ENCODE peak calls at places on chromosome 1, in ten cellular contexts. One of them, this sample, is unnamed. For H3K36me3, the result is how much of the 10 kb centered on the place peaks cover.

GRCh38 chr1:228905579-228905978 is 170.3 kb downstream of the RHOU start:
- DNase-seq in cardiac muscle cell: peak
- DNase-seq in stomach: no peak
- DNase-seq in fibroblast of lung: peak
- DNase-seq in heart right ventricle: no peak
- DNase-seq in hepatocyte: no peak
- DNase-seq in right lobe of liver: no peak
- DNase-seq in OCI-LY7: no peak
- DNase-seq in heart left ventricle: no peak
- DNase-seq in neural progenitor cell: no peak
- DNase-seq in this sample: no peak

GRCh38 chr1:236727521-236727920 is 41.2 kb downstream of the ACTN2 start:
- DNase-seq in cardiac muscle cell: no peak
- DNase-seq in stomach: no peak
- DNase-seq in fibroblast of lung: no peak
- DNase-seq in heart right ventricle: peak
- DNase-seq in hepatocyte: no peak
- DNase-seq in right lobe of liver: no peak
- DNase-seq in OCI-LY7: no peak
- DNase-seq in heart left ventricle: no peak
- DNase-seq in neural progenitor cell: no peak
- DNase-seq in this sample: no peak

GRCh38 chr1:114088392-114089299 is 65.0 kb downstream of the SYT6 start:
- DNase-seq in cardiac muscle cell: no peak
- DNase-seq in stomach: no peak
- DNase-seq in fibroblast of lung: no peak
- DNase-seq in heart right ventricle: no peak
- DNase-seq in hepatocyte: no peak
- DNase-seq in right lobe of liver: no peak
- DNase-seq in OCI-LY7: no peak
- DNase-seq in heart left ventricle: no peak
- DNase-seq in neural progenitor cell: no peak
- DNase-seq in this sample: no peak

GRCh38 chr1:236536540-236536939 is 12.8 kb downstream of the LGALS8 start:
- DNase-seq in cardiac muscle cell: no peak
- DNase-seq in stomach: no peak
- DNase-seq in fibroblast of lung: no peak
- DNase-seq in heart right ventricle: no peak
- DNase-seq in hepatocyte: no peak
- DNase-seq in right lobe of liver: no peak
- DNase-seq in OCI-LY7: no peak
- DNase-seq in heart left ventricle: no peak
- DNase-seq in neural progenitor cell: no peak
- DNase-seq in this sample: no peak

GRCh38 chr1:47578026-47578861 is 140.4 kb downstream of the FOXD2 start:
- DNase-seq in cardiac muscle cell: no peak
- DNase-seq in stomach: no peak
- DNase-seq in fibroblast of lung: peak
- DNase-seq in heart right ventricle: peak
- DNase-seq in hepatocyte: peak
- DNase-seq in right lobe of liver: no peak
- DNase-seq in OCI-LY7: no peak
- DNase-seq in heart left ventricle: no peak
- DNase-seq in neural progenitor cell: no peak
- DNase-seq in this sample: no peak

GRCh38 chr1:93042134-93042821 is 36.8 kb upstream of the MTF2 start:
- DNase-seq in cardiac muscle cell: no peak
- DNase-seq in stomach: no peak
- DNase-seq in fibroblast of lung: no peak
- DNase-seq in heart right ventricle: no peak
- DNase-seq in hepatocyte: peak
- DNase-seq in right lobe of liver: no peak
- DNase-seq in OCI-LY7: peak
- DNase-seq in heart left ventricle: no peak
- DNase-seq in neural progenitor cell: no peak
- DNase-seq in this sample: no peak

GRCh38 chr1:48644950-48645605 is 131.6 kb downstream of the BEND5 start:
- DNase-seq in cardiac muscle cell: no peak
- DNase-seq in stomach: no peak
- DNase-seq in fibroblast of lung: no peak
- DNase-seq in heart right ventricle: no peak
- DNase-seq in hepatocyte: no peak
- DNase-seq in right lobe of liver: no peak
- DNase-seq in OCI-LY7: no peak
- DNase-seq in heart left ventricle: no peak
- DNase-seq in neural progenitor cell: peak
- DNase-seq in this sample: peak

GRCh38 chr1:229714964-229715603 is 89.0 kb downstream of the URB2 start:
- DNase-seq in cardiac muscle cell: peak
- DNase-seq in stomach: peak
- DNase-seq in fibroblast of lung: no peak
- DNase-seq in heart right ventricle: no peak
- DNase-seq in hepatocyte: no peak
- DNase-seq in right lobe of liver: no peak
- DNase-seq in OCI-LY7: peak
- DNase-seq in heart left ventricle: peak
- DNase-seq in neural progenitor cell: peak
- DNase-seq in this sample: no peak

GRCh38 chr1:188429385-188429784 is 1600.6 kb downstream of the PLA2G4A start:
- DNase-seq in cardiac muscle cell: peak
- DNase-seq in stomach: no peak
- DNase-seq in fibroblast of lung: peak
- DNase-seq in heart right ventricle: no peak
- DNase-seq in hepatocyte: no peak
- DNase-seq in right lobe of liver: no peak
- DNase-seq in OCI-LY7: no peak
- DNase-seq in heart left ventricle: no peak
- DNase-seq in neural progenitor cell: no peak
- DNase-seq in this sample: no peak

GRCh38 chr1:8443558-8444194 is 125.8 kb downstream of the SLC45A1 start:
- DNase-seq in cardiac muscle cell: peak
- DNase-seq in stomach: no peak
- DNase-seq in fibroblast of lung: peak
- DNase-seq in heart right ventricle: peak
- DNase-seq in hepatocyte: no peak
- DNase-seq in right lobe of liver: no peak
- DNase-seq in OCI-LY7: no peak
- DNase-seq in heart left ventricle: no peak
- DNase-seq in neural progenitor cell: peak
- DNase-seq in this sample: no peak

GRCh38 chr1:156684227-156684782 is 7.1 kb upstream of the NES start:
- DNase-seq in cardiac muscle cell: peak
- DNase-seq in stomach: no peak
- DNase-seq in fibroblast of lung: no peak
- DNase-seq in heart right ventricle: no peak
- DNase-seq in hepatocyte: no peak
- DNase-seq in right lobe of liver: no peak
- DNase-seq in OCI-LY7: no peak
- DNase-seq in heart left ventricle: no peak
- DNase-seq in neural progenitor cell: no peak
- DNase-seq in this sample: no peak

GRCh38 chr1:204565617-204566582 is 49.7 kb downstream of the MDM4 start:
- DNase-seq in cardiac muscle cell: peak
- DNase-seq in stomach: peak
- DNase-seq in fibroblast of lung: peak
- DNase-seq in heart right ventricle: peak
- DNase-seq in hepatocyte: peak
- DNase-seq in right lobe of liver: no peak
- DNase-seq in OCI-LY7: peak
- DNase-seq in heart left ventricle: no peak
- DNase-seq in neural progenitor cell: peak
- DNase-seq in this sample: peak

GRCh38 chr1:66274634-66275033 is 259.3 kb upstream of the SGIP1 start:
- DNase-seq in cardiac muscle cell: no peak
- DNase-seq in stomach: no peak
- DNase-seq in fibroblast of lung: peak
- DNase-seq in heart right ventricle: no peak
- DNase-seq in hepatocyte: no peak
- DNase-seq in right lobe of liver: no peak
- DNase-seq in OCI-LY7: no peak
- DNase-seq in heart left ventricle: no peak
- DNase-seq in neural progenitor cell: no peak
- DNase-seq in this sample: no peak

GRCh38 chr1:221793439-221794078 is 51.7 kb upstream of the DUSP10 start:
- DNase-seq in cardiac muscle cell: no peak
- DNase-seq in stomach: no peak
- DNase-seq in fibroblast of lung: no peak
- DNase-seq in heart right ventricle: no peak
- DNase-seq in hepatocyte: no peak
- DNase-seq in right lobe of liver: no peak
- DNase-seq in OCI-LY7: no peak
- DNase-seq in heart left ventricle: no peak
- DNase-seq in neural progenitor cell: no peak
- DNase-seq in this sample: no peak

GRCh38 chr1:228340686-228341449 is 65.8 kb downstream of the TRIM11 start:
- DNase-seq in cardiac muscle cell: peak
- DNase-seq in stomach: no peak
- DNase-seq in fibroblast of lung: peak
- DNase-seq in heart right ventricle: no peak
- DNase-seq in hepatocyte: no peak
- DNase-seq in right lobe of liver: peak
- DNase-seq in OCI-LY7: peak
- DNase-seq in heart left ventricle: peak
- DNase-seq in neural progenitor cell: peak
- DNase-seq in this sample: peak

GRCh38 chr1:96236156-96236739 is 485.3 kb upstream of the PTBP2 start:
- DNase-seq in cardiac muscle cell: peak
- DNase-seq in stomach: peak
- DNase-seq in fibroblast of lung: peak
- DNase-seq in heart right ventricle: peak
- DNase-seq in hepatocyte: peak
- DNase-seq in right lobe of liver: no peak
- DNase-seq in OCI-LY7: peak
- DNase-seq in heart left ventricle: no peak
- DNase-seq in neural progenitor cell: peak
- DNase-seq in this sample: peak

GRCh38 chr1:91679446-91679845 is 178.8 kb downstream of the CDC7 start:
- DNase-seq in cardiac muscle cell: no peak
- DNase-seq in stomach: no peak
- DNase-seq in fibroblast of lung: no peak
- DNase-seq in heart right ventricle: no peak
- DNase-seq in hepatocyte: no peak
- DNase-seq in right lobe of liver: no peak
- DNase-seq in OCI-LY7: no peak
- DNase-seq in heart left ventricle: no peak
- DNase-seq in neural progenitor cell: no peak
- DNase-seq in this sample: no peak

GRCh38 chr1:9027307-9027706 is 1.1 kb upstream of the SLC2A7 start:
- DNase-seq in cardiac muscle cell: no peak
- DNase-seq in stomach: no peak
- DNase-seq in fibroblast of lung: no peak
- DNase-seq in heart right ventricle: no peak
- DNase-seq in hepatocyte: no peak
- DNase-seq in right lobe of liver: no peak
- DNase-seq in OCI-LY7: no peak
- DNase-seq in heart left ventricle: no peak
- DNase-seq in neural progenitor cell: no peak
- DNase-seq in this sample: no peak

GRCh38 chr1:31811605-31812004 is 4.2 kb downstream of the SPOCD1 start:
- DNase-seq in cardiac muscle cell: peak
- DNase-seq in stomach: no peak
- DNase-seq in fibroblast of lung: peak
- DNase-seq in heart right ventricle: no peak
- DNase-seq in hepatocyte: peak
- DNase-seq in right lobe of liver: peak
- DNase-seq in OCI-LY7: no peak
- DNase-seq in heart left ventricle: no peak
- DNase-seq in neural progenitor cell: peak
- DNase-seq in this sample: no peak

GRCh38 chr1:95013948-95014574 is 58.7 kb downstream of the ALG14 start:
- DNase-seq in cardiac muscle cell: no peak
- DNase-seq in stomach: no peak
- DNase-seq in fibroblast of lung: peak
- DNase-seq in heart right ventricle: no peak
- DNase-seq in hepatocyte: no peak
- DNase-seq in right lobe of liver: no peak
- DNase-seq in OCI-LY7: no peak
- DNase-seq in heart left ventricle: no peak
- DNase-seq in neural progenitor cell: no peak
- DNase-seq in this sample: no peak

GRCh38 chr1:151728151-151728711 is 6.9 kb downstream of the RIIAD1 start:
- DNase-seq in cardiac muscle cell: peak
- DNase-seq in stomach: no peak
- DNase-seq in fibroblast of lung: peak
- DNase-seq in heart right ventricle: no peak
- DNase-seq in hepatocyte: no peak
- DNase-seq in right lobe of liver: no peak
- DNase-seq in OCI-LY7: no peak
- DNase-seq in heart left ventricle: no peak
- DNase-seq in neural progenitor cell: peak
- DNase-seq in this sample: peak

GRCh38 chr1:179365342-179366092 is at the start of gene AXDND1:
- DNase-seq in cardiac muscle cell: peak
- DNase-seq in stomach: peak
- DNase-seq in fibroblast of lung: peak
- DNase-seq in heart right ventricle: peak
- DNase-seq in hepatocyte: peak
- DNase-seq in right lobe of liver: peak
- DNase-seq in OCI-LY7: peak
- DNase-seq in heart left ventricle: peak
- DNase-seq in neural progenitor cell: peak
- DNase-seq in this sample: peak
- TF ChIP-seq CTCF in cardiac muscle cell: no peak
- TF ChIP-seq CTCF in stomach: no peak
- TF ChIP-seq CTCF in fibroblast of lung: peak
- TF ChIP-seq CTCF in heart right ventricle: no peak
- TF ChIP-seq CTCF in hepatocyte: no peak
- TF ChIP-seq CTCF in right lobe of liver: no peak
- TF ChIP-seq CTCF in OCI-LY7: peak
- TF ChIP-seq CTCF in heart left ventricle: no peak
- TF ChIP-seq CTCF in neural progenitor cell: no peak
- TF ChIP-seq CTCF in this sample: no peak

GRCh38 chr1:68151690-68152089 is 80.6 kb downstream of the WLS start:
- DNase-seq in cardiac muscle cell: no peak
- DNase-seq in stomach: no peak
- DNase-seq in fibroblast of lung: no peak
- DNase-seq in heart right ventricle: no peak
- DNase-seq in hepatocyte: no peak
- DNase-seq in right lobe of liver: no peak
- DNase-seq in OCI-LY7: no peak
- DNase-seq in heart left ventricle: no peak
- DNase-seq in neural progenitor cell: no peak
- DNase-seq in this sample: no peak
- H3K36me3 ChIP-seq in cardiac muscle cell: under half
- H3K36me3 ChIP-seq in stomach: half or more
- H3K36me3 ChIP-seq in fibroblast of lung: under half
- H3K36me3 ChIP-seq in heart right ventricle: under half
- H3K36me3 ChIP-seq in hepatocyte: under half
- H3K36me3 ChIP-seq in right lobe of liver: under half
- H3K36me3 ChIP-seq in OCI-LY7: under half
- H3K36me3 ChIP-seq in heart left ventricle: half or more
- H3K36me3 ChIP-seq in neural progenitor cell: under half
- H3K36me3 ChIP-seq in this sample: under half

GRCh38 chr1:203270448-203270847 is 34.9 kb upstream of the BTG2 start:
- DNase-seq in cardiac muscle cell: no peak
- DNase-seq in stomach: no peak
- DNase-seq in fibroblast of lung: no peak
- DNase-seq in heart right ventricle: no peak
- DNase-seq in hepatocyte: no peak
- DNase-seq in right lobe of liver: no peak
- DNase-seq in OCI-LY7: no peak
- DNase-seq in heart left ventricle: no peak
- DNase-seq in neural progenitor cell: no peak
- DNase-seq in this sample: no peak
- TF ChIP-seq CTCF in cardiac muscle cell: no peak
- TF ChIP-seq CTCF in stomach: no peak
- TF ChIP-seq CTCF in fibroblast of lung: no peak
- TF ChIP-seq CTCF in heart right ventricle: no peak
- TF ChIP-seq CTCF in hepatocyte: no peak
- TF ChIP-seq CTCF in right lobe of liver: no peak
- TF ChIP-seq CTCF in OCI-LY7: peak
- TF ChIP-seq CTCF in heart left ventricle: no peak
- TF ChIP-seq CTCF in neural progenitor cell: no peak
- TF ChIP-seq CTCF in this sample: peak

GRCh38 chr1:42949312-42950145 is 9.1 kb downstream of the SLC2A1 start:
- DNase-seq in cardiac muscle cell: no peak
- DNase-seq in stomach: no peak
- DNase-seq in fibroblast of lung: no peak
- DNase-seq in heart right ventricle: no peak
- DNase-seq in hepatocyte: no peak
- DNase-seq in right lobe of liver: peak
- DNase-seq in OCI-LY7: peak
- DNase-seq in heart left ventricle: no peak
- DNase-seq in neural progenitor cell: no peak
- DNase-seq in this sample: no peak
- H3K36me3 ChIP-seq in cardiac muscle cell: under half
- H3K36me3 ChIP-seq in stomach: under half
- H3K36me3 ChIP-seq in fibroblast of lung: under half
- H3K36me3 ChIP-seq in heart right ventricle: under half
- H3K36me3 ChIP-seq in hepatocyte: under half
- H3K36me3 ChIP-seq in right lobe of liver: under half
- H3K36me3 ChIP-seq in OCI-LY7: half or more
- H3K36me3 ChIP-seq in heart left ventricle: under half
- H3K36me3 ChIP-seq in neural progenitor cell: under half
- H3K36me3 ChIP-seq in this sample: half or more